ENCODE peak calls at places on chromosomes 13 and 19, in four cellular contexts. One of them, this sample, is unnamed.

GRCh38 chr19:21626924-21627697 is 121.7 kb downstream of the ZNF429 start:
- DNase-seq in cardiac muscle cell: no peak
- DNase-seq in PC-3: no peak
- DNase-seq in body of pancreas: no peak
- DNase-seq in this sample: no peak

GRCh38 chr19:13117176-13117771 is 734 bp upstream of the TRMT1 start:
- DNase-seq in cardiac muscle cell: no peak
- DNase-seq in PC-3: no peak
- DNase-seq in body of pancreas: no peak
- DNase-seq in this sample: no peak

GRCh38 chr19:8681345-8682021 is 17.1 kb downstream of the ACTL9 start:
- DNase-seq in cardiac muscle cell: no peak
- DNase-seq in PC-3: peak
- DNase-seq in body of pancreas: no peak
- DNase-seq in this sample: no peak

GRCh38 chr19:42122691-42123607 is 9.3 kb downstream of the POU2F2 start:
- DNase-seq in cardiac muscle cell: no peak
- DNase-seq in PC-3: no peak
- DNase-seq in body of pancreas: no peak
- DNase-seq in this sample: no peak

GRCh38 chr19:40277356-40277755 is 7.8 kb downstream of the AKT2 start:
- DNase-seq in cardiac muscle cell: no peak
- DNase-seq in PC-3: no peak
- DNase-seq in body of pancreas: no peak
- DNase-seq in this sample: no peak

GRCh38 chr19:13103961-13104847 is 1.5 kb upstream of the LYL1 start:
- DNase-seq in cardiac muscle cell: peak
- DNase-seq in PC-3: peak
- DNase-seq in body of pancreas: no peak
- DNase-seq in this sample: peak

GRCh38 chr19:40534148-40534547 is 42.5 kb upstream of the SHKBP1 start:
- DNase-seq in cardiac muscle cell: no peak
- DNase-seq in PC-3: no peak
- DNase-seq in body of pancreas: no peak
- DNase-seq in this sample: no peak

GRCh38 chr19:36573948-36574726 is 1.0 kb upstream of the ZNF529 start:
- DNase-seq in cardiac muscle cell: peak
- DNase-seq in PC-3: peak
- DNase-seq in body of pancreas: peak
- DNase-seq in this sample: no peak

GRCh38 chr19:35248310-35249145 is at the start of gene LSR:
- DNase-seq in cardiac muscle cell: peak
- DNase-seq in PC-3: peak
- DNase-seq in body of pancreas: peak
- DNase-seq in this sample: peak

GRCh38 chr19:567296-567900 is 5.0 kb upstream of the BSG start:
- DNase-seq in cardiac muscle cell: no peak
- DNase-seq in PC-3: no peak
- DNase-seq in body of pancreas: no peak
- DNase-seq in this sample: no peak

GRCh38 chr19:10288662-10289166 is 1.0 kb upstream of the ICAM5 start:
- DNase-seq in cardiac muscle cell: peak
- DNase-seq in PC-3: peak
- DNase-seq in body of pancreas: no peak
- DNase-seq in this sample: peak

GRCh38 chr19:16435999-16436650 is 35.6 kb downstream of the EPS15L1 start:
- DNase-seq in cardiac muscle cell: peak
- DNase-seq in PC-3: no peak
- DNase-seq in body of pancreas: no peak
- DNase-seq in this sample: no peak

GRCh38 chr13:46295531-46296464 is 84.1 kb downstream of the LRRC63 start:
- DNase-seq in cardiac muscle cell: no peak
- DNase-seq in PC-3: peak
- DNase-seq in body of pancreas: peak
- DNase-seq in this sample: peak

GRCh38 chr19:27901078-27901477 is 1311.9 kb downstream of the UQCRFS1 start:
- DNase-seq in cardiac muscle cell: no peak
- DNase-seq in PC-3: no peak
- DNase-seq in body of pancreas: no peak
- DNase-seq in this sample: no peak

GRCh38 chr13:90230311-90230710 is 1117.2 kb upstream of the MIR17HG start:
- DNase-seq in cardiac muscle cell: no peak
- DNase-seq in PC-3: no peak
- DNase-seq in body of pancreas: no peak
- DNase-seq in this sample: no peak

GRCh38 chr13:111330211-111330610 is 9.8 kb downstream of the TEX29 start:
- DNase-seq in cardiac muscle cell: no peak
- DNase-seq in PC-3: no peak
- DNase-seq in body of pancreas: no peak
- DNase-seq in this sample: no peak

GRCh38 chr13:39414339-39414738 is 188.7 kb downstream of the LHFPL6 start:
- DNase-seq in cardiac muscle cell: no peak
- DNase-seq in PC-3: no peak
- DNase-seq in body of pancreas: no peak
- DNase-seq in this sample: no peak

GRCh38 chr13:59463023-59463422 is 700.7 kb downstream of the DIAPH3 start:
- DNase-seq in cardiac muscle cell: no peak
- DNase-seq in PC-3: no peak
- DNase-seq in body of pancreas: no peak
- DNase-seq in this sample: no peak

GRCh38 chr13:112217431-112217830 is 150.5 kb downstream of the SOX1 start:
- DNase-seq in cardiac muscle cell: no peak
- DNase-seq in PC-3: no peak
- DNase-seq in body of pancreas: no peak
- DNase-seq in this sample: no peak

GRCh38 chr13:42354246-42355117 is 82.5 kb downstream of the AKAP11 start:
- DNase-seq in cardiac muscle cell: peak
- DNase-seq in PC-3: peak
- DNase-seq in body of pancreas: no peak
- DNase-seq in this sample: no peak

GRCh38 chr13:97719759-97720158 is 233.7 kb upstream of the IPO5 start:
- DNase-seq in cardiac muscle cell: no peak
- DNase-seq in PC-3: peak
- DNase-seq in body of pancreas: no peak
- DNase-seq in this sample: no peak

GRCh38 chr19:12891553-12892021 is 627 bp downstream of the GCDH start:
- DNase-seq in cardiac muscle cell: no peak
- DNase-seq in PC-3: peak
- DNase-seq in body of pancreas: no peak
- DNase-seq in this sample: no peak

GRCh38 chr13:98311200-98311548 is 134.1 kb upstream of the RNF113B start:
- DNase-seq in cardiac muscle cell: no peak
- DNase-seq in PC-3: no peak
- DNase-seq in body of pancreas: no peak
- DNase-seq in this sample: no peak

GRCh38 chr13:75635101-75635620 is 969 bp upstream of the LMO7 start:
- DNase-seq in cardiac muscle cell: no peak
- DNase-seq in PC-3: no peak
- DNase-seq in body of pancreas: no peak
- DNase-seq in this sample: no peak

GRCh38 chr13:101514695-101515275 is 62.3 kb downstream of the ITGBL1 start:
- DNase-seq in cardiac muscle cell: peak
- DNase-seq in PC-3: peak
- DNase-seq in body of pancreas: peak
- DNase-seq in this sample: no peak

GRCh38 chr13:41658057-41658642 is 200.8 kb downstream of the RGCC start:
- DNase-seq in cardiac muscle cell: no peak
- DNase-seq in PC-3: no peak
- DNase-seq in body of pancreas: no peak
- DNase-seq in this sample: no peak

GRCh38 chr13:100163375-100163774 is 74.5 kb downstream of the PCCA start:
- DNase-seq in cardiac muscle cell: no peak
- DNase-seq in PC-3: no peak
- DNase-seq in body of pancreas: no peak
- DNase-seq in this sample: no peak

GRCh38 chr19:48135411-48135810 is 24.8 kb upstream of the PLA2G4C start:
- DNase-seq in cardiac muscle cell: no peak
- DNase-seq in PC-3: no peak
- DNase-seq in body of pancreas: no peak
- DNase-seq in this sample: no peak

GRCh38 chr13:21010621-21011020 is 50.8 kb downstream of the LATS2 start:
- DNase-seq in cardiac muscle cell: no peak
- DNase-seq in PC-3: peak
- DNase-seq in body of pancreas: no peak
- DNase-seq in this sample: no peak

GRCh38 chr19:45508931-45509691 is 1.8 kb downstream of the VASP start:
- DNase-seq in cardiac muscle cell: peak
- DNase-seq in PC-3: peak
- DNase-seq in body of pancreas: peak
- DNase-seq in this sample: peak

GRCh38 chr19:3224346-3225325 is at the start of gene CELF5:
- DNase-seq in cardiac muscle cell: peak
- DNase-seq in PC-3: peak
- DNase-seq in body of pancreas: peak
- DNase-seq in this sample: no peak
- H3K4me3 ChIP-seq in cardiac muscle cell: peak
- H3K4me3 ChIP-seq in PC-3: no peak
- H3K4me3 ChIP-seq in body of pancreas: no peak
- H3K4me3 ChIP-seq in this sample: no peak

GRCh38 chr19:58453743-58454142 is 2.3 kb downstream of the ZNF324B start:
- DNase-seq in cardiac muscle cell: no peak
- DNase-seq in PC-3: no peak
- DNase-seq in body of pancreas: no peak
- DNase-seq in this sample: no peak

GRCh38 chr19:58450836-58451357 is 525 bp upstream of the ZNF324B start:
- DNase-seq in cardiac muscle cell: no peak
- DNase-seq in PC-3: peak
- DNase-seq in body of pancreas: peak
- DNase-seq in this sample: no peak

GRCh38 chr19:58455306-58455705 is 3.9 kb downstream of the ZNF324B start:
- DNase-seq in cardiac muscle cell: no peak
- DNase-seq in PC-3: no peak
- DNase-seq in body of pancreas: no peak
- DNase-seq in this sample: no peak

GRCh38 chr19:58456111-58456510 is 4.7 kb downstream of the ZNF324B start:
- DNase-seq in cardiac muscle cell: no peak
- DNase-seq in PC-3: no peak
- DNase-seq in body of pancreas: no peak
- DNase-seq in this sample: no peak

GRCh38 chr19:58451358-58452101 is at the start of gene ZNF324B:
- DNase-seq in cardiac muscle cell: peak
- DNase-seq in PC-3: peak
- DNase-seq in body of pancreas: peak
- DNase-seq in this sample: peak
- TF ChIP-seq CTCF in cardiac muscle cell: no peak
- TF ChIP-seq CTCF in PC-3: no peak
- TF ChIP-seq CTCF in body of pancreas: no peak
- TF ChIP-seq CTCF in this sample: no peak

GRCh38 chr13:73972503-73972902 is 161.7 kb downstream of the KLF12 start:
- DNase-seq in cardiac muscle cell: no peak
- DNase-seq in PC-3: no peak
- DNase-seq in body of pancreas: no peak
- DNase-seq in this sample: no peak
- H3K4me3 ChIP-seq in cardiac muscle cell: no peak
- H3K4me3 ChIP-seq in PC-3: no peak
- H3K4me3 ChIP-seq in body of pancreas: no peak
- H3K4me3 ChIP-seq in this sample: no peak

GRCh38 chr13:25401958-25402357 is 30.2 kb downstream of the ATP8A2 start:
- DNase-seq in cardiac muscle cell: no peak
- DNase-seq in PC-3: no peak
- DNase-seq in body of pancreas: no peak
- DNase-seq in this sample: no peak
- TF ChIP-seq CTCF in cardiac muscle cell: no peak
- TF ChIP-seq CTCF in PC-3: no peak
- TF ChIP-seq CTCF in body of pancreas: no peak
- TF ChIP-seq CTCF in this sample: no peak

GRCh38 chr19:6464070-6464873 is at the start of gene CRB3:
- DNase-seq in cardiac muscle cell: no peak
- DNase-seq in PC-3: peak
- DNase-seq in body of pancreas: peak
- DNase-seq in this sample: peak
- H3K4me3 ChIP-seq in cardiac muscle cell: peak
- H3K4me3 ChIP-seq in PC-3: peak
- H3K4me3 ChIP-seq in body of pancreas: peak
- H3K4me3 ChIP-seq in this sample: peak

GRCh38 chr19:5271145-5271544 is 69.5 kb downstream of the PTPRS start:
- DNase-seq in cardiac muscle cell: no peak
- DNase-seq in PC-3: peak
- DNase-seq in body of pancreas: no peak
- DNase-seq in this sample: no peak
- TF ChIP-seq CTCF in cardiac muscle cell: peak
- TF ChIP-seq CTCF in PC-3: peak
- TF ChIP-seq CTCF in body of pancreas: no peak
- TF ChIP-seq CTCF in this sample: no peak

GRCh38 chr19:53519431-53519830 is 18.5 kb upstream of the ZNF331 start:
- DNase-seq in cardiac muscle cell: no peak
- DNase-seq in PC-3: no peak
- DNase-seq in body of pancreas: no peak
- DNase-seq in this sample: no peak
- H3K4me3 ChIP-seq in cardiac muscle cell: no peak
- H3K4me3 ChIP-seq in PC-3: no peak
- H3K4me3 ChIP-seq in body of pancreas: no peak
- H3K4me3 ChIP-seq in this sample: no peak

This sample was measured in lung.